ENCODE peak calls at places on chromosomes 11 and 22, in six cellular contexts. One of them, this sample, is unnamed.
A peak's percentile ranks its signal among the peaks of the same experiment; 100 is the strongest.

GRCh38 chr22:44330727-44331660 is 18.2 kb upstream of the SHISAL1 start:
- DNase-seq in gastrocnemius medialis: no peak
- DNase-seq in ELR: no peak
- DNase-seq in activated CD8-positive, alpha-beta T cell treated with anti-CD3 and anti-CD28 coated beads for 36 hours: no peak
- DNase-seq in M059J: no peak
- DNase-seq in activated CD4-positive, alpha-beta memory T cell treated with anti-CD3 and anti-CD28 coated beads, Interleukin-2, amount 10 ng/mL, durations not matched to agents 7 days and 5 days: no peak
- DNase-seq in this sample: no peak

GRCh38 chr11:2825886-2826678 is 59.5 kb downstream of the CDKN1C start:
- DNase-seq in gastrocnemius medialis: peak; percentile 82
- DNase-seq in ELR: peak; percentile 92
- DNase-seq in activated CD8-positive, alpha-beta T cell treated with anti-CD3 and anti-CD28 coated beads for 36 hours: peak; percentile 40
- DNase-seq in M059J: peak; percentile 97
- DNase-seq in activated CD4-positive, alpha-beta memory T cell treated with anti-CD3 and anti-CD28 coated beads, Interleukin-2, amount 10 ng/mL, durations not matched to agents 7 days and 5 days: no peak
- DNase-seq in this sample: no peak

GRCh38 chr11:16902182-16902581 is 112.0 kb downstream of the PLEKHA7 start:
- DNase-seq in gastrocnemius medialis: no peak
- DNase-seq in ELR: peak; percentile 43
- DNase-seq in activated CD8-positive, alpha-beta T cell treated with anti-CD3 and anti-CD28 coated beads for 36 hours: peak; percentile 72
- DNase-seq in M059J: no peak
- DNase-seq in activated CD4-positive, alpha-beta memory T cell treated with anti-CD3 and anti-CD28 coated beads, Interleukin-2, amount 10 ng/mL, durations not matched to agents 7 days and 5 days: no peak
- DNase-seq in this sample: no peak

GRCh38 chr22:18066181-18066859 is 11.5 kb upstream of the PEX26 start:
- DNase-seq in gastrocnemius medialis: no peak
- DNase-seq in ELR: no peak
- DNase-seq in activated CD8-positive, alpha-beta T cell treated with anti-CD3 and anti-CD28 coated beads for 36 hours: no peak
- DNase-seq in M059J: no peak
- DNase-seq in activated CD4-positive, alpha-beta memory T cell treated with anti-CD3 and anti-CD28 coated beads, Interleukin-2, amount 10 ng/mL, durations not matched to agents 7 days and 5 days: no peak
- DNase-seq in this sample: no peak

GRCh38 chr11:125330462-125331325 is 165.4 kb downstream of the FEZ1 start:
- DNase-seq in gastrocnemius medialis: no peak
- DNase-seq in ELR: no peak
- DNase-seq in activated CD8-positive, alpha-beta T cell treated with anti-CD3 and anti-CD28 coated beads for 36 hours: no peak
- DNase-seq in M059J: no peak
- DNase-seq in activated CD4-positive, alpha-beta memory T cell treated with anti-CD3 and anti-CD28 coated beads, Interleukin-2, amount 10 ng/mL, durations not matched to agents 7 days and 5 days: no peak
- DNase-seq in this sample: no peak

GRCh38 chr11:131628739-131629138 is 258.3 kb downstream of the NTM start:
- DNase-seq in gastrocnemius medialis: no peak
- DNase-seq in ELR: no peak
- DNase-seq in activated CD8-positive, alpha-beta T cell treated with anti-CD3 and anti-CD28 coated beads for 36 hours: no peak
- DNase-seq in M059J: no peak
- DNase-seq in activated CD4-positive, alpha-beta memory T cell treated with anti-CD3 and anti-CD28 coated beads, Interleukin-2, amount 10 ng/mL, durations not matched to agents 7 days and 5 days: no peak
- DNase-seq in this sample: no peak

GRCh38 chr11:109704432-109704831 is 282.4 kb downstream of the C11orf87 start:
- DNase-seq in gastrocnemius medialis: no peak
- DNase-seq in ELR: no peak
- DNase-seq in activated CD8-positive, alpha-beta T cell treated with anti-CD3 and anti-CD28 coated beads for 36 hours: no peak
- DNase-seq in M059J: no peak
- DNase-seq in activated CD4-positive, alpha-beta memory T cell treated with anti-CD3 and anti-CD28 coated beads, Interleukin-2, amount 10 ng/mL, durations not matched to agents 7 days and 5 days: no peak
- DNase-seq in this sample: peak; percentile 1

GRCh38 chr11:85347291-85347690 is 279.9 kb downstream of the DLG2 start:
- DNase-seq in gastrocnemius medialis: no peak
- DNase-seq in ELR: no peak
- DNase-seq in activated CD8-positive, alpha-beta T cell treated with anti-CD3 and anti-CD28 coated beads for 36 hours: no peak
- DNase-seq in M059J: no peak
- DNase-seq in activated CD4-positive, alpha-beta memory T cell treated with anti-CD3 and anti-CD28 coated beads, Interleukin-2, amount 10 ng/mL, durations not matched to agents 7 days and 5 days: no peak
- DNase-seq in this sample: no peak

GRCh38 chr22:39352301-39352867 is 2.6 kb downstream of the SYNGR1 start:
- DNase-seq in gastrocnemius medialis: no peak
- DNase-seq in ELR: no peak
- DNase-seq in activated CD8-positive, alpha-beta T cell treated with anti-CD3 and anti-CD28 coated beads for 36 hours: no peak
- DNase-seq in M059J: no peak
- DNase-seq in activated CD4-positive, alpha-beta memory T cell treated with anti-CD3 and anti-CD28 coated beads, Interleukin-2, amount 10 ng/mL, durations not matched to agents 7 days and 5 days: no peak
- DNase-seq in this sample: no peak

GRCh38 chr11:14578551-14578956 is 58.4 kb upstream of the PSMA1 start:
- DNase-seq in gastrocnemius medialis: no peak
- DNase-seq in ELR: peak; percentile 47
- DNase-seq in activated CD8-positive, alpha-beta T cell treated with anti-CD3 and anti-CD28 coated beads for 36 hours: peak; percentile 73
- DNase-seq in M059J: peak; percentile 40
- DNase-seq in activated CD4-positive, alpha-beta memory T cell treated with anti-CD3 and anti-CD28 coated beads, Interleukin-2, amount 10 ng/mL, durations not matched to agents 7 days and 5 days: peak; percentile 74
- DNase-seq in this sample: peak; percentile 8

GRCh38 chr22:31102441-31103081 is 4.8 kb downstream of the SELENOM start:
- DNase-seq in gastrocnemius medialis: peak; percentile 94
- DNase-seq in ELR: peak; percentile 92
- DNase-seq in activated CD8-positive, alpha-beta T cell treated with anti-CD3 and anti-CD28 coated beads for 36 hours: no peak
- DNase-seq in M059J: peak; percentile 96
- DNase-seq in activated CD4-positive, alpha-beta memory T cell treated with anti-CD3 and anti-CD28 coated beads, Interleukin-2, amount 10 ng/mL, durations not matched to agents 7 days and 5 days: no peak
- DNase-seq in this sample: no peak

GRCh38 chr11:89175796-89176195 is 1.9 kb upstream of the TYR start:
- DNase-seq in gastrocnemius medialis: no peak
- DNase-seq in ELR: no peak
- DNase-seq in activated CD8-positive, alpha-beta T cell treated with anti-CD3 and anti-CD28 coated beads for 36 hours: no peak
- DNase-seq in M059J: no peak
- DNase-seq in activated CD4-positive, alpha-beta memory T cell treated with anti-CD3 and anti-CD28 coated beads, Interleukin-2, amount 10 ng/mL, durations not matched to agents 7 days and 5 days: no peak
- DNase-seq in this sample: no peak

GRCh38 chr11:46489668-46490560 is 98.3 kb upstream of the CHRM4 start:
- DNase-seq in gastrocnemius medialis: no peak
- DNase-seq in ELR: peak; percentile 71
- DNase-seq in activated CD8-positive, alpha-beta T cell treated with anti-CD3 and anti-CD28 coated beads for 36 hours: peak; percentile 54
- DNase-seq in M059J: peak; percentile 63
- DNase-seq in activated CD4-positive, alpha-beta memory T cell treated with anti-CD3 and anti-CD28 coated beads, Interleukin-2, amount 10 ng/mL, durations not matched to agents 7 days and 5 days: peak; percentile 36
- DNase-seq in this sample: no peak

GRCh38 chr11:127002669-127003259 is 2.2 kb upstream of the KIRREL3 start:
- DNase-seq in gastrocnemius medialis: no peak
- DNase-seq in ELR: no peak
- DNase-seq in activated CD8-positive, alpha-beta T cell treated with anti-CD3 and anti-CD28 coated beads for 36 hours: no peak
- DNase-seq in M059J: no peak
- DNase-seq in activated CD4-positive, alpha-beta memory T cell treated with anti-CD3 and anti-CD28 coated beads, Interleukin-2, amount 10 ng/mL, durations not matched to agents 7 days and 5 days: no peak
- DNase-seq in this sample: peak; percentile 27

GRCh38 chr11:33207408-33207985 is 46.2 kb upstream of the CSTF3 start:
- DNase-seq in gastrocnemius medialis: no peak
- DNase-seq in ELR: no peak
- DNase-seq in activated CD8-positive, alpha-beta T cell treated with anti-CD3 and anti-CD28 coated beads for 36 hours: no peak
- DNase-seq in M059J: peak; percentile 7
- DNase-seq in activated CD4-positive, alpha-beta memory T cell treated with anti-CD3 and anti-CD28 coated beads, Interleukin-2, amount 10 ng/mL, durations not matched to agents 7 days and 5 days: no peak
- DNase-seq in this sample: no peak

GRCh38 chr11:128733440-128734115 is 39.7 kb downstream of the FLI1 start:
- DNase-seq in gastrocnemius medialis: no peak
- DNase-seq in ELR: peak; percentile 66
- DNase-seq in activated CD8-positive, alpha-beta T cell treated with anti-CD3 and anti-CD28 coated beads for 36 hours: peak; percentile 58
- DNase-seq in M059J: no peak
- DNase-seq in activated CD4-positive, alpha-beta memory T cell treated with anti-CD3 and anti-CD28 coated beads, Interleukin-2, amount 10 ng/mL, durations not matched to agents 7 days and 5 days: peak; percentile 62
- DNase-seq in this sample: peak; percentile 14

GRCh38 chr11:78350646-78351165 is 66.9 kb downstream of the GAB2 start:
- DNase-seq in gastrocnemius medialis: peak; percentile 16
- DNase-seq in ELR: peak; percentile 32
- DNase-seq in activated CD8-positive, alpha-beta T cell treated with anti-CD3 and anti-CD28 coated beads for 36 hours: no peak
- DNase-seq in M059J: peak; percentile 47
- DNase-seq in activated CD4-positive, alpha-beta memory T cell treated with anti-CD3 and anti-CD28 coated beads, Interleukin-2, amount 10 ng/mL, durations not matched to agents 7 days and 5 days: no peak
- DNase-seq in this sample: no peak

GRCh38 chr11:69380451-69380901 is 86.5 kb downstream of the MYEOV start:
- DNase-seq in gastrocnemius medialis: no peak
- DNase-seq in ELR: no peak
- DNase-seq in activated CD8-positive, alpha-beta T cell treated with anti-CD3 and anti-CD28 coated beads for 36 hours: no peak
- DNase-seq in M059J: no peak
- DNase-seq in activated CD4-positive, alpha-beta memory T cell treated with anti-CD3 and anti-CD28 coated beads, Interleukin-2, amount 10 ng/mL, durations not matched to agents 7 days and 5 days: no peak
- DNase-seq in this sample: no peak

GRCh38 chr11:44326615-44327475 is 16.9 kb upstream of the ALX4 start:
- DNase-seq in gastrocnemius medialis: no peak
- DNase-seq in ELR: no peak
- DNase-seq in activated CD8-positive, alpha-beta T cell treated with anti-CD3 and anti-CD28 coated beads for 36 hours: no peak
- DNase-seq in M059J: no peak
- DNase-seq in activated CD4-positive, alpha-beta memory T cell treated with anti-CD3 and anti-CD28 coated beads, Interleukin-2, amount 10 ng/mL, durations not matched to agents 7 days and 5 days: no peak
- DNase-seq in this sample: peak; percentile 19

GRCh38 chr22:36362819-36363377 is 24.9 kb downstream of the MYH9 start:
- DNase-seq in gastrocnemius medialis: no peak
- DNase-seq in ELR: peak; percentile 80
- DNase-seq in activated CD8-positive, alpha-beta T cell treated with anti-CD3 and anti-CD28 coated beads for 36 hours: peak; percentile 74
- DNase-seq in M059J: peak; percentile 78
- DNase-seq in activated CD4-positive, alpha-beta memory T cell treated with anti-CD3 and anti-CD28 coated beads, Interleukin-2, amount 10 ng/mL, durations not matched to agents 7 days and 5 days: no peak
- DNase-seq in this sample: no peak

GRCh38 chr22:37244114-37244921 is at the start of gene RAC2:
- DNase-seq in gastrocnemius medialis: peak; percentile 41
- DNase-seq in ELR: peak; percentile 84
- DNase-seq in activated CD8-positive, alpha-beta T cell treated with anti-CD3 and anti-CD28 coated beads for 36 hours: peak; percentile 98
- DNase-seq in M059J: no peak
- DNase-seq in activated CD4-positive, alpha-beta memory T cell treated with anti-CD3 and anti-CD28 coated beads, Interleukin-2, amount 10 ng/mL, durations not matched to agents 7 days and 5 days: peak; percentile 95
- DNase-seq in this sample: peak; percentile 67

GRCh38 chr11:122209619-122210377 is 93.8 kb upstream of the BLID start:
- DNase-seq in gastrocnemius medialis: peak; percentile 58
- DNase-seq in ELR: peak; percentile 54
- DNase-seq in activated CD8-positive, alpha-beta T cell treated with anti-CD3 and anti-CD28 coated beads for 36 hours: no peak
- DNase-seq in M059J: peak; percentile 90
- DNase-seq in activated CD4-positive, alpha-beta memory T cell treated with anti-CD3 and anti-CD28 coated beads, Interleukin-2, amount 10 ng/mL, durations not matched to agents 7 days and 5 days: no peak
- DNase-seq in this sample: no peak

GRCh38 chr11:27443746-27444465 is 28.7 kb downstream of the LGR4 start:
- DNase-seq in gastrocnemius medialis: no peak
- DNase-seq in ELR: no peak
- DNase-seq in activated CD8-positive, alpha-beta T cell treated with anti-CD3 and anti-CD28 coated beads for 36 hours: no peak
- DNase-seq in M059J: no peak
- DNase-seq in activated CD4-positive, alpha-beta memory T cell treated with anti-CD3 and anti-CD28 coated beads, Interleukin-2, amount 10 ng/mL, durations not matched to agents 7 days and 5 days: no peak
- DNase-seq in this sample: peak; percentile 42

GRCh38 chr11:78840190-78840589 is 265.5 kb upstream of the NARS2 start:
- DNase-seq in gastrocnemius medialis: no peak
- DNase-seq in ELR: no peak
- DNase-seq in activated CD8-positive, alpha-beta T cell treated with anti-CD3 and anti-CD28 coated beads for 36 hours: no peak
- DNase-seq in M059J: no peak
- DNase-seq in activated CD4-positive, alpha-beta memory T cell treated with anti-CD3 and anti-CD28 coated beads, Interleukin-2, amount 10 ng/mL, durations not matched to agents 7 days and 5 days: no peak
- DNase-seq in this sample: no peak